ENCODE peak calls at places on chromosomes 3 and 15, in four cellular contexts. One of them, this sample, is unnamed.

GRCh38 chr15:86691091-86691490 is 611.4 kb downstream of the AGBL1 start:
- DNase-seq in A549: no peak
- DNase-seq in HepG2: no peak
- DNase-seq in K562: no peak
- DNase-seq in this sample: no peak

GRCh38 chr15:51647128-51647562 is 24.6 kb upstream of the DMXL2 start:
- DNase-seq in A549: no peak
- DNase-seq in HepG2: no peak
- DNase-seq in K562: peak; percentile 95
- DNase-seq in this sample: no peak

GRCh38 chr3:152298393-152299242 is 29.9 kb downstream of the MBNL1 start:
- DNase-seq in A549: peak; percentile 34
- DNase-seq in HepG2: peak; percentile 97
- DNase-seq in K562: peak; percentile 83
- DNase-seq in this sample: peak; percentile 74

GRCh38 chr15:50315814-50316630 is 39.0 kb downstream of the GABPB1 start:
- DNase-seq in A549: peak; percentile 25
- DNase-seq in HepG2: peak; percentile 42
- DNase-seq in K562: peak; percentile 59
- DNase-seq in this sample: no peak

GRCh38 chr15:77143606-77144005 is 72.7 kb upstream of the TSPAN3 start:
- DNase-seq in A549: no peak
- DNase-seq in HepG2: no peak
- DNase-seq in K562: no peak
- DNase-seq in this sample: no peak

GRCh38 chr3:106965286-106965685 is 412.0 kb upstream of the CCDC54 start:
- DNase-seq in A549: no peak
- DNase-seq in HepG2: no peak
- DNase-seq in K562: no peak
- DNase-seq in this sample: no peak

GRCh38 chr3:197015790-197016705 is 13.6 kb downstream of the MELTF start:
- DNase-seq in A549: no peak
- DNase-seq in HepG2: no peak
- DNase-seq in K562: no peak
- DNase-seq in this sample: no peak

GRCh38 chr3:31829011-31829410 is 152.1 kb downstream of the OSBPL10 start:
- DNase-seq in A549: no peak
- DNase-seq in HepG2: no peak
- DNase-seq in K562: no peak
- DNase-seq in this sample: no peak

GRCh38 chr15:35448294-35448693 is 97.7 kb downstream of the DPH6 start:
- DNase-seq in A549: no peak
- DNase-seq in HepG2: no peak
- DNase-seq in K562: no peak
- DNase-seq in this sample: no peak

GRCh38 chr3:159860727-159861126 is 127.9 kb upstream of the IL12A start:
- DNase-seq in A549: no peak
- DNase-seq in HepG2: no peak
- DNase-seq in K562: no peak
- DNase-seq in this sample: no peak

GRCh38 chr3:174951023-174951422 is 91.9 kb downstream of the NAALADL2 start:
- DNase-seq in A549: no peak
- DNase-seq in HepG2: no peak
- DNase-seq in K562: no peak
- DNase-seq in this sample: no peak

GRCh38 chr15:48802867-48803266 is 8.0 kb downstream of the CEP152 start:
- DNase-seq in A549: no peak
- DNase-seq in HepG2: no peak
- DNase-seq in K562: no peak
- DNase-seq in this sample: no peak

GRCh38 chr3:181700168-181701087 is 11.3 kb upstream of the SOX2 start:
- DNase-seq in A549: peak; percentile 50
- DNase-seq in HepG2: peak; percentile 44
- DNase-seq in K562: peak; percentile 75
- DNase-seq in this sample: peak; percentile 21

GRCh38 chr3:171454026-171454425 is 6.2 kb downstream of the TNIK start:
- DNase-seq in A549: no peak
- DNase-seq in HepG2: no peak
- DNase-seq in K562: no peak
- DNase-seq in this sample: no peak

GRCh38 chr15:34986326-34987181 is 1.5 kb downstream of the ZNF770 start:
- DNase-seq in A549: no peak
- DNase-seq in HepG2: no peak
- DNase-seq in K562: peak; percentile 60
- DNase-seq in this sample: no peak

GRCh38 chr3:171809513-171810277 is 588 bp downstream of the PLD1 start:
- DNase-seq in A549: peak; percentile 67
- DNase-seq in HepG2: peak; percentile 70
- DNase-seq in K562: peak; percentile 73
- DNase-seq in this sample: no peak

GRCh38 chr15:41462396-41462795 is 31.3 kb upstream of the ITPKA start:
- DNase-seq in A549: no peak
- DNase-seq in HepG2: no peak
- DNase-seq in K562: no peak
- DNase-seq in this sample: no peak

GRCh38 chr3:132394334-132394733 is 23.0 kb upstream of the DNAJC13 start:
- DNase-seq in A549: no peak
- DNase-seq in HepG2: no peak
- DNase-seq in K562: no peak
- DNase-seq in this sample: no peak

GRCh38 chr3:52346623-52347530 is 30.8 kb downstream of the DNAH1 start:
- DNase-seq in A549: no peak
- DNase-seq in HepG2: no peak
- DNase-seq in K562: no peak
- DNase-seq in this sample: no peak

GRCh38 chr3:149207475-149207874 is 14.2 kb downstream of the CP start:
- DNase-seq in A549: no peak
- DNase-seq in HepG2: no peak
- DNase-seq in K562: no peak
- DNase-seq in this sample: no peak

GRCh38 chr3:79367066-79367465 is 400.7 kb downstream of the ROBO1 start:
- DNase-seq in A549: no peak
- DNase-seq in HepG2: no peak
- DNase-seq in K562: no peak
- DNase-seq in this sample: no peak

GRCh38 chr3:66276705-66277274 is 56.0 kb downstream of the SLC25A26 start:
- DNase-seq in A549: peak; percentile 4
- DNase-seq in HepG2: peak; percentile 55
- DNase-seq in K562: peak; percentile 60
- DNase-seq in this sample: no peak

GRCh38 chr3:139732729-139733128 is 55.0 kb upstream of the NMNAT3 start:
- DNase-seq in A549: no peak
- DNase-seq in HepG2: no peak
- DNase-seq in K562: no peak
- DNase-seq in this sample: no peak

GRCh38 chr3:185292238-185292637 is 38.4 kb upstream of the EHHADH start:
- DNase-seq in A549: no peak
- DNase-seq in HepG2: no peak
- DNase-seq in K562: no peak
- DNase-seq in this sample: no peak

GRCh38 chr15:62566248-62566647 is 401.2 kb upstream of the C2CD4B start:
- DNase-seq in A549: no peak
- DNase-seq in HepG2: no peak
- DNase-seq in K562: no peak
- DNase-seq in this sample: no peak

GRCh38 chr15:92801412-92801773 is 98.7 kb upstream of the CHD2 start:
- DNase-seq in A549: no peak
- DNase-seq in HepG2: no peak
- DNase-seq in K562: no peak
- DNase-seq in this sample: no peak

GRCh38 chr15:69509131-69509530 is 56.5 kb downstream of the RPLP1 start:
- DNase-seq in A549: no peak
- DNase-seq in HepG2: no peak
- DNase-seq in K562: no peak
- DNase-seq in this sample: no peak

GRCh38 chr3:47712398-47712797 is 69.3 kb downstream of the SMARCC1 start:
- DNase-seq in A549: no peak
- DNase-seq in HepG2: no peak
- DNase-seq in K562: no peak
- DNase-seq in this sample: no peak
- TF ChIP-seq CHD4 in A549: no peak
- TF ChIP-seq CHD4 in HepG2: no peak
- TF ChIP-seq CHD4 in K562: no peak
- TF ChIP-seq CHD4 in this sample: no peak

DNA sequence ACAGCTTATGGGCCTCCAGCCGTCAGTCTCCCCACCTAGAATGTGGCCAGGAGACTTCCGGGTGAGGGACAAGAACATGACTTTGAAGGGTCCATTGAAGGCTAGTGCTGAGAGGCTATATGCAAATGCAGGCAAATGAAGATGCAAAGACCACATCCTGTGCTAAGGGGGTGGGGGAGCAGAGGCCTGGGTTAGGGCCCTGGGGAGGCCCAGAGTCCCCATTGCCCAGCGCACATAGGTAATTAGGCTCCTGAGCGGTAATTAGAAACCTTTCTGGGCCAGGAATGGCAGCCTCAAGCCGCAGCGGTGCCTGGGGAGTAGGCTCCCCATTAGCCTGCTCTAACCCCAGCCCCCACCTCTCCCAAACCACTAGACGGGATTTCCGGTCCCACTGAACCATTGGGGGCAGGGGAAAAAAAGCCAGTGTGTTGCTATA is 6.9 kb downstream of the CSK start:
- DNase-seq in A549: no peak
- DNase-seq in HepG2: no peak
- DNase-seq in K562: no peak
- DNase-seq in this sample: peak; percentile 92
- TF ChIP-seq CHD4 in A549: no peak
- TF ChIP-seq CHD4 in HepG2: no peak
- TF ChIP-seq CHD4 in K562: no peak
- TF ChIP-seq CHD4 in this sample: no peak

DNA sequence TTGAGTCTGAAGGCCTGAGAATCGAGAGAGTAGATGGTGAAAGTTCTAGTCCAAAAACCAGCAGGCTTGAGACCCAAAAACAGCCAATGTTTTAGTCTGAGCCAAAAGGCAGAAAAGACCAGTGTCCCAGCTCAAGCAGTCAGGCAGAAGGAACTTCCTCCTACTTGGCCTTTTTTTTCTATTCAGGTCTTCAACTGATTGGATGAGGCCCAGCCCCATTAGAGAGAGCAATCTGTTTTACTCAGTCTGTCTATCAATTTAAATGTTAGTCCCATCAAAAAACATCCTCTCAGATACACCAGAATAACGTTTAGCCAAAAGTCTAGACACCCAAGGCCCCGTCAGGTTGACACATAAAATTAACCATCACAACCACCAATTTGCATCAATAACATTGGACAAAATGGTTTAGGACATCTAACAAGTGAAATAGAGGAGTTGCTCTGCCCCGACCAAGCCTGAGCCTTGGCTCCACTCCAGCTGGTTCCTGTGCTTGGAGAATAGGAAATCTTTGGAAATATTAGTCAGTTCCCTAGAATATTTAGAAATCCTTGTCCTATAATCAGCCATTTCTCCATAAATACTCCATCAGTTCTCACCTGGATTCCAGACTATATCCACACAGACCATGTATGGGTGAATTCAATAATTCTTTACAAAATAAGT is 51.4 kb upstream of the LIPC start:
- DNase-seq in A549: no peak
- DNase-seq in HepG2: no peak
- DNase-seq in K562: no peak
- DNase-seq in this sample: no peak
- TF ChIP-seq CHD4 in A549: no peak
- TF ChIP-seq CHD4 in HepG2: no peak
- TF ChIP-seq CHD4 in K562: no peak
- TF ChIP-seq CHD4 in this sample: no peak

GRCh38 chr15:80570553-80570952 is 124.6 kb upstream of the ABHD17C start:
- DNase-seq in A549: no peak
- DNase-seq in HepG2: no peak
- DNase-seq in K562: no peak
- DNase-seq in this sample: no peak
- TF ChIP-seq CHD4 in A549: no peak
- TF ChIP-seq CHD4 in HepG2: no peak
- TF ChIP-seq CHD4 in K562: no peak
- TF ChIP-seq CHD4 in this sample: no peak

DNA sequence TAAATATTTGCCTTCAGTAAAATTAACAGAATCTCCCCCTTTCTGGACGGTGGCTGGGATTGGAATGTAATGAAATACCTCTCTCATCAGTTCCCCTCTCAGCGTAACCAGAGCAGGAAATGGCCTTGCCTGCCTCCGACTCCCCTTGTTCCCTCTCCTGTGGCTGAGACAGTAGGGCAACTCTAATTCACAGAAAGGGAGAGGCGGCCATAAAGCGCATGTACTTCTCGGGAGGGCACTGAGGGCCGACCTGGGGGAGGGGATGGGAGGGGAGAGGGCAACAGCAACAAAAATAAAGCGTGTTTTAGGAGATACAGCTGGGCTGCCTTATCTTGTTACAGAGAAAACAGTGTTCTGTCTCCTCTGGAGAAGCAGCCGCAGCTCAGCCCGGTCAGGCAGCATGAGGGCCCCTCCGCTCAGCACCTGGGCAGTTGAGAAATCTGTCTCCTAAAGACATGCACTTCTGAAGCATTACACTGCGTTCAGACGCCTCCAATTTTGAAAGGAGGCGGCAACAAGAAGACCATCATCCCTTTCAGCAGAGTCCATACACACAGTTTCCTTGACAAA is 783.3 kb upstream of the ARRDC4 start:
- DNase-seq in A549: no peak
- DNase-seq in HepG2: no peak
- DNase-seq in K562: no peak
- DNase-seq in this sample: no peak
- TF ChIP-seq CHD4 in A549: no peak
- TF ChIP-seq CHD4 in HepG2: no peak
- TF ChIP-seq CHD4 in K562: no peak
- TF ChIP-seq CHD4 in this sample: no peak

This sample was measured in GM12878.